ENCODE peak calls at places on chromosomes 2 and 18, in nine cellular contexts. W, B, R, Y, C, L, O, D and X are unnamed samples.

GRCh38 chr2:196453613-196454047 is 185.9 kb upstream of the CCDC150 start:
- DNase-seq in C (peak; percentile 31), L (peak; percentile 7), D (peak; percentile 5), B (peak; percentile 20), O (peak; percentile 52), W (no peak), Y (no peak), R (no peak), X (no peak)

GRCh38 chr2:191410646-191411436 is 165.6 kb downstream of the MYO1B start:
- DNase-seq in O (no peak), L (no peak), Y (no peak), B (no peak), W (no peak), R (no peak), D (no peak), C (no peak), X (no peak)

GRCh38 chr2:66700181-66700686 is 265.3 kb downstream of the MEIS1 start:
- DNase-seq in O (no peak), B (no peak), C (no peak), W (no peak), R (no peak), Y (no peak), L (no peak), D (no peak), X (no peak)

GRCh38 chr18:75507636-75508035 is 80.1 kb upstream of the SMIM21 start:
- DNase-seq in Y (no peak), W (no peak), D (no peak), B (no peak), R (no peak), L (no peak), C (no peak), O (no peak), X (no peak)

GRCh38 chr18:48540329-48541025 is 1.6 kb downstream of the CTIF start:
- DNase-seq in C (peak; percentile 77), O (peak; percentile 57), W (peak; percentile 93), D (no peak), R (peak; percentile 86), L (peak; percentile 70), Y (peak; percentile 65), B (peak; percentile 75), X (peak; percentile 55)

GRCh38 chr2:166419616-166419934 is 43.8 kb upstream of the SCN9A start:
- DNase-seq in Y (no peak), L (no peak), R (no peak), D (no peak), C (no peak), O (peak; percentile 60), W (no peak), B (no peak), X (no peak)

GRCh38 chr2:10566021-10566420 is 117.9 kb upstream of the ODC1 start:
- DNase-seq in L (no peak), W (no peak), C (no peak), Y (no peak), B (no peak), R (no peak), D (no peak), O (no peak), X (no peak)

GRCh38 chr2:239803764-239804111 is 221.4 kb downstream of the NDUFA10 start:
- DNase-seq in C (no peak), L (no peak), Y (peak; percentile 9), D (no peak), R (no peak), W (no peak), B (no peak), O (no peak), X (no peak)

GRCh38 chr2:100627653-100628300 is 65.0 kb downstream of the PDCL3 start:
- DNase-seq in W (no peak), R (no peak), D (no peak), L (no peak), Y (no peak), B (no peak), O (no peak), C (no peak), X (no peak)
- H3K27me3 ChIP-seq in W (no peaks in the 10 kb centered on the region), R (no peaks in the 10 kb centered on the region), D (no peaks in the 10 kb centered on the region), L (peaks cover 66% of the 10 kb centered on the region), Y (no peaks in the 10 kb centered on the region), B (no peaks in the 10 kb centered on the region), O (peaks cover 6% of the 10 kb centered on the region), C (no peaks in the 10 kb centered on the region), X (no peaks in the 10 kb centered on the region)

DNA sequence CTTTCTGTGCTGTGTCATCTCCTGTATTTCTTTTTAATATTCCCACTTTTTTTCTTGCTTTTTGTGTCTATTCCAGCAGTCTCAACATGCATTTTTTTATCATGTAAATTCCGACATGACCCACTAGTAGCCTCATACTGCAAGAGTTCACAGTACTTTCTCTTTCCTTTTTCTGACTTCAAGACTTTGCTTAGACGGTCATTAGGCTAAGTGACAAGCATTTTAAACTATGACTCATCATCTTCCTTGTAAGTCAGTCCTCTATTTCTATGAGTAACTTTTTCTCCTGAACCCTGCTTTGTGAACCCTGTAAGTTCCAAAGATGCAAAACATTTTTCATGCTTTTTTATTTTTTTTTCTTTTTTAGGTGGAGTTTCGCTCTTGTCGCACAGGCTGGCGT is 381.2 kb downstream of the TXNL1 start:
- DNase-seq in Y (no peak), R (no peak), O (no peak), C (no peak), D (no peak), B (no peak), L (no peak), W (no peak), X (no peak)
- TF ChIP-seq EP300 in Y (no peak), R (no peak), O (no peak), C (no peak), D (no peak), B (no peak), L (no peak), W (no peak), X (no peak)

GRCh38 chr2:59195851-59196250 is 954.7 kb upstream of the FANCL start:
- DNase-seq in B (no peak), W (no peak), L (no peak), D (no peak), O (no peak), R (no peak), Y (no peak), C (no peak), X (no peak)
- TF ChIP-seq CTCF in B (no peak), W (no peak), L (no peak), D (no peak), O (no peak), R (no peak), Y (no peak), C (no peak), X (no peak)

DNA sequence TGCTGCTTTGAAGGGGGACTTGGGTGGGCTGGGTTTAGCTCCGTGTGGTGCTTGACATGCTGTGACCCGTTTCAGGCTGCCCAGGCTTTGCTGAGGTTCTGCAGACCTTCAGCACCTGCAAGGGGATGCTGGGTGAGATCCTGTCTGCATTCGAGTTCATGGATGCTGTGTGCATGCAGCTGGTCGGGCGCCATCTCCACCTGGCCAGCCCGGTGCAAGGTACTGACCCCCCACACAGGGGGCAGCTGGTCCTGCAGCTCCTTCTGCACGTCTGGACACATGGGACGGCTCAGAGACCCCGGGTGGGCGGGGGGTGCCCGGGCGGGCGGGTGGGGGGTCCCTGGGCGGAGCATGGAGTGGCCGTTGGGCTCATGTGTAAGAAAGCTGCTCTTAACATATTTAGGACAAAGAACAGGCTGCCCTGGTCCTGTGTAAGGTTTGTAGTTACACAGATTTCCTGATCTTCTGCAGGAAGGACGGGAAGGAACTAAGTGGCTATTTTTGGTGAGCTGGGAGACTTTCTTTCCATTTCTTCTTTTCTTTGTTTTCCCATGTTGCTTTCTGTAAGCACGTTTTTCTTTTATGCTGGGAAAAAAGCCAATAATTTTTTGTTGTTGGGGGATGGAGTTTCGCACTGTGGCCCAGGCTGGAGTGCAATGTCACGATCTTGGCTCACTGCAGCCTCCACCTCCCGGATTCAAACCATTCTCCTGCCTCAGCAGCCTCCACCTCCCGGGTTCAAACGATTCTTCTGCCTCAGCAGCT is 15.8 kb downstream of the D2HGDH start:
- DNase-seq in L (no peak), B (no peak), R (no peak), Y (no peak), W (no peak), D (no peak), O (no peak), C (no peak), X (no peak)
- H3K27me3 ChIP-seq in L (no peaks in the 10 kb centered on the region), B (no peaks in the 10 kb centered on the region), R (no peaks in the 10 kb centered on the region), Y (no peaks in the 10 kb centered on the region), W (no peaks in the 10 kb centered on the region), D (no peaks in the 10 kb centered on the region), O (no peaks in the 10 kb centered on the region), C (no peaks in the 10 kb centered on the region), X (no peaks in the 10 kb centered on the region)